ENCODE peak calls at places on chromosomes 11 and 22, in ten cellular contexts. One of them, this sample, is unnamed.

GRCh38 chr11:125433454-125434121 is 62.5 kb downstream of the FEZ1 start:
- DNase-seq in hepatocyte: peak; percentile 83
- DNase-seq in uterus: no peak
- DNase-seq in aorta: peak; percentile 64
- DNase-seq in IMR-90: peak; percentile 66
- DNase-seq in upper lobe of right lung: no peak
- DNase-seq in Peyer's patch: no peak
- DNase-seq in right cardiac atrium: peak; percentile 48
- DNase-seq in stomach: peak; percentile 29
- DNase-seq in astrocyte: peak; percentile 47
- DNase-seq in this sample: peak; percentile 92

GRCh38 chr11:86174101-86175046 is 70.2 kb upstream of the EED start:
- DNase-seq in hepatocyte: peak; percentile 67
- DNase-seq in Peyer's patch: peak; percentile 76
- DNase-seq in astrocyte: peak; percentile 100
- DNase-seq in stomach: peak; percentile 44
- DNase-seq in IMR-90: peak; percentile 99
- DNase-seq in uterus: peak; percentile 72
- DNase-seq in right cardiac atrium: peak; percentile 94
- DNase-seq in upper lobe of right lung: no peak
- DNase-seq in aorta: peak; percentile 93
- DNase-seq in this sample: peak; percentile 31

GRCh38 chr11:132056689-132057088 is 686.3 kb downstream of the NTM start:
- DNase-seq in IMR-90: peak; percentile 95
- DNase-seq in upper lobe of right lung: no peak
- DNase-seq in aorta: peak; percentile 61
- DNase-seq in Peyer's patch: no peak
- DNase-seq in right cardiac atrium: no peak
- DNase-seq in hepatocyte: peak; percentile 23
- DNase-seq in astrocyte: peak; percentile 95
- DNase-seq in stomach: no peak
- DNase-seq in uterus: no peak
- DNase-seq in this sample: no peak

GRCh38 chr22:23278883-23279675 is 98.8 kb downstream of the BCR start:
- DNase-seq in Peyer's patch: peak; percentile 61
- DNase-seq in IMR-90: no peak
- DNase-seq in uterus: peak; percentile 35
- DNase-seq in astrocyte: peak; percentile 39
- DNase-seq in upper lobe of right lung: peak; percentile 84
- DNase-seq in stomach: peak; percentile 92
- DNase-seq in right cardiac atrium: peak; percentile 50
- DNase-seq in hepatocyte: no peak
- DNase-seq in aorta: no peak
- DNase-seq in this sample: no peak

GRCh38 chr11:15038963-15039362 is 34.4 kb upstream of the CALCB start:
- DNase-seq in right cardiac atrium: no peak
- DNase-seq in aorta: no peak
- DNase-seq in Peyer's patch: no peak
- DNase-seq in astrocyte: no peak
- DNase-seq in stomach: no peak
- DNase-seq in IMR-90: peak; percentile 15
- DNase-seq in uterus: no peak
- DNase-seq in hepatocyte: no peak
- DNase-seq in upper lobe of right lung: no peak
- DNase-seq in this sample: no peak

GRCh38 chr22:45615364-45615763 is 56.3 kb upstream of the ATXN10 start:
- DNase-seq in uterus: no peak
- DNase-seq in hepatocyte: no peak
- DNase-seq in stomach: no peak
- DNase-seq in upper lobe of right lung: peak; percentile 7
- DNase-seq in IMR-90: no peak
- DNase-seq in aorta: no peak
- DNase-seq in right cardiac atrium: no peak
- DNase-seq in astrocyte: no peak
- DNase-seq in Peyer's patch: no peak
- DNase-seq in this sample: no peak

GRCh38 chr22:42895541-42895981 is 38.5 kb upstream of the ARFGAP3 start:
- DNase-seq in hepatocyte: no peak
- DNase-seq in right cardiac atrium: no peak
- DNase-seq in IMR-90: no peak
- DNase-seq in Peyer's patch: no peak
- DNase-seq in astrocyte: no peak
- DNase-seq in upper lobe of right lung: peak; percentile 79
- DNase-seq in uterus: no peak
- DNase-seq in stomach: no peak
- DNase-seq in aorta: no peak
- DNase-seq in this sample: no peak

GRCh38 chr11:32343325-32344008 is 91.9 kb downstream of the WT1 start:
- DNase-seq in upper lobe of right lung: no peak
- DNase-seq in uterus: no peak
- DNase-seq in Peyer's patch: no peak
- DNase-seq in hepatocyte: no peak
- DNase-seq in IMR-90: no peak
- DNase-seq in stomach: no peak
- DNase-seq in astrocyte: no peak
- DNase-seq in right cardiac atrium: no peak
- DNase-seq in aorta: no peak
- DNase-seq in this sample: no peak

GRCh38 chr11:93773045-93773477 is 11.0 kb upstream of the MED17 start:
- DNase-seq in IMR-90: no peak
- DNase-seq in Peyer's patch: no peak
- DNase-seq in uterus: no peak
- DNase-seq in upper lobe of right lung: no peak
- DNase-seq in aorta: no peak
- DNase-seq in hepatocyte: peak; percentile 16
- DNase-seq in stomach: no peak
- DNase-seq in right cardiac atrium: no peak
- DNase-seq in astrocyte: no peak
- DNase-seq in this sample: peak; percentile 88

GRCh38 chr22:36726007-36726380 is 22.4 kb upstream of the CACNG2 start:
- DNase-seq in aorta: no peak
- DNase-seq in hepatocyte: no peak
- DNase-seq in right cardiac atrium: no peak
- DNase-seq in IMR-90: no peak
- DNase-seq in upper lobe of right lung: peak; percentile 46
- DNase-seq in astrocyte: no peak
- DNase-seq in uterus: no peak
- DNase-seq in stomach: no peak
- DNase-seq in Peyer's patch: peak; percentile 22
- DNase-seq in this sample: peak; percentile 15

GRCh38 chr11:15816270-15816871 is 540.0 kb downstream of the SOX6 start:
- DNase-seq in hepatocyte: peak; percentile 24
- DNase-seq in aorta: peak; percentile 74
- DNase-seq in Peyer's patch: no peak
- DNase-seq in stomach: no peak
- DNase-seq in upper lobe of right lung: no peak
- DNase-seq in astrocyte: peak; percentile 88
- DNase-seq in right cardiac atrium: peak; percentile 18
- DNase-seq in IMR-90: peak; percentile 92
- DNase-seq in uterus: no peak
- DNase-seq in this sample: no peak

GRCh38 chr11:20049231-20049630 is 111.0 kb downstream of the DBX1 start:
- DNase-seq in uterus: peak; percentile 59
- DNase-seq in right cardiac atrium: no peak
- DNase-seq in Peyer's patch: no peak
- DNase-seq in astrocyte: peak; percentile 48
- DNase-seq in stomach: no peak
- DNase-seq in aorta: no peak
- DNase-seq in IMR-90: no peak
- DNase-seq in hepatocyte: no peak
- DNase-seq in upper lobe of right lung: no peak
- DNase-seq in this sample: peak; percentile 15

GRCh38 chr11:95968585-95968984 is 44.7 kb upstream of the MTMR2 start:
- DNase-seq in right cardiac atrium: no peak
- DNase-seq in astrocyte: no peak
- DNase-seq in Peyer's patch: no peak
- DNase-seq in uterus: no peak
- DNase-seq in aorta: no peak
- DNase-seq in stomach: no peak
- DNase-seq in upper lobe of right lung: no peak
- DNase-seq in hepatocyte: no peak
- DNase-seq in IMR-90: peak; percentile 12
- DNase-seq in this sample: no peak

GRCh38 chr11:69089258-69089657 is 40.5 kb downstream of the TPCN2 start:
- DNase-seq in upper lobe of right lung: no peak
- DNase-seq in astrocyte: peak; percentile 74
- DNase-seq in IMR-90: peak; percentile 89
- DNase-seq in right cardiac atrium: no peak
- DNase-seq in aorta: no peak
- DNase-seq in hepatocyte: no peak
- DNase-seq in Peyer's patch: no peak
- DNase-seq in stomach: peak; percentile 63
- DNase-seq in uterus: peak; percentile 33
- DNase-seq in this sample: no peak

DNA sequence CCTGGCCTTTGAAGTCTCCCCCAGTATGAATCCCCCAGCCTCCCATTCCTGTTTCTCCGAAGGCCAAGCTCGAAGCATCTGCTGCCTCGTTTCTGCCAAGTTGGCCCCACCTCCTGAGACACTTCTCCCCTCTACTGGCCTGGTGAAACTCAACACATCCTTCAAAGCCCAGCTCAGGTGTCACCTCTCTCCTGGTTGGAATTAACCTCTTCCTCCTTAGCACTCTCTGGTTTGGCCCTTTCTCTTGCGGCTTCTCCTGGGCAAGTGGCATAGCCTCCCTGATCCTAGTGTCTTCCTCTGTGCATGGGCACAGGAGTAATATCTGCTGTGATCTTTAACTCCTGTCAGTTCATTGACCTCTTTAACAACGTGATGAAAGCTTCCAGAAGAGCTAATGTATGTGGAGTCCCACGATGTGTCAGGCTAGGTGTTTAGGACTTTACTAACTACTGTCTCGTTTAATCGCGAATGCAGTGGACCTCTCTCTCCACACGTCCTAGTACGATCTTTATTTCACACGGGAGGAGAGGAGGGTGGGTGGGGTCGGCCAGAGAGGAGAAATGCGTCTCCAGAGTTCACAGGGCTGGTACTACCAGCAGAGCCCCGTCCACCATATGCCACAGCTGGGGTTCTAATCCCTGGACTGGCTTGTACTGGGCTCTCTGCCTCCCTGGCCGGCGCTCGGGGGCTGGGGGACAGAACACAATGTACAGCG is 824 bp upstream of the PTPRJ start:
- DNase-seq in astrocyte: no peak
- DNase-seq in stomach: no peak
- DNase-seq in IMR-90: no peak
- DNase-seq in right cardiac atrium: no peak
- DNase-seq in Peyer's patch: no peak
- DNase-seq in hepatocyte: no peak
- DNase-seq in uterus: no peak
- DNase-seq in aorta: no peak
- DNase-seq in upper lobe of right lung: no peak
- DNase-seq in this sample: peak; percentile 88
- H3K27ac ChIP-seq in astrocyte: peak overlapping the region; percentile 46
- H3K27ac ChIP-seq in stomach: peak overlapping the region; percentile 95
- H3K27ac ChIP-seq in IMR-90: peak overlapping the region; percentile 77
- H3K27ac ChIP-seq in right cardiac atrium: no peak overlapping the region
- H3K27ac ChIP-seq in Peyer's patch: peak overlapping the region; percentile 81
- H3K27ac ChIP-seq in hepatocyte: peak overlapping the region; percentile 88
- H3K27ac ChIP-seq in uterus: peak overlapping the region; percentile 55
- H3K27ac ChIP-seq in aorta: peak overlapping the region; percentile 34
- H3K27ac ChIP-seq in upper lobe of right lung: peak overlapping the region; percentile 66
- H3K27ac ChIP-seq in this sample: peak overlapping the region; percentile 66

DNA sequence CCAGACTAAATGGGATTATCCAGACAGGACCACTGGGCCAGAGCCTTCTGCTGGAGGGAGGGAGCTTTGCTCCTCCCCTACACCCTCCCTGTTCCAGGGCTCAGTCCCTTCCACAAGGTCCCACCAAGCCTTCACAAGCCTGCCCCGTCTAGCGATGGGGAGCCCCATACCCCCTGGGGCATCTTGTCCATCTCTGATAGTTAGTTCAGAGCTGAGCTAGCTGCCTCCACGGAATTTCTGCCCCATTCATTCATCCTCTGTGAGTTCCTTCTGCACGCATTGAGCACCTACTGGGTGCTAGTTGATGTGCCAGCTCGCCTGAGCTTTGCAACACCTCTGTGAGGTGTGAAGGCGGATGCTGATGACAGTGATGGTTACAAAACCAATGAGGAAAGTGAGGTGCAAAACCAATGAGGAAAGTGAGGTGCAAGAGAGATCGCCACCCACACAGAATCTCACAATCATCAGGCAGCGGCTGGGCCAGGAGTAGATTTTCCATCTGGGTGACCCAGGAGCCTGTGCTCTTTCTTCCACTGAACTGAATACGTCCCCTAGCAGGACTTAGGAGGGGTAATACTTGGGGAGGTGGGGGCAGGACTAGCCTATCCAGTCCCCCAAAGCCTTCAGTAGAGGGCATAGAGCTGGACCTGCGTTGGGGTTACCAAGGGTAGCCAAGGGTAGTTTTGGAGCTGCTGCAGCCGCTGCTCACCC is 21.5 kb upstream of the CBX7 start:
- DNase-seq in upper lobe of right lung: no peak
- DNase-seq in stomach: no peak
- DNase-seq in astrocyte: no peak
- DNase-seq in uterus: no peak
- DNase-seq in hepatocyte: no peak
- DNase-seq in IMR-90: no peak
- DNase-seq in right cardiac atrium: no peak
- DNase-seq in Peyer's patch: peak; percentile 61
- DNase-seq in aorta: no peak
- DNase-seq in this sample: peak; percentile 77
- H3K4me3 ChIP-seq in upper lobe of right lung: no peak overlapping the region
- H3K4me3 ChIP-seq in stomach: no peak overlapping the region
- H3K4me3 ChIP-seq in astrocyte: no peak overlapping the region
- H3K4me3 ChIP-seq in uterus: no peak overlapping the region
- H3K4me3 ChIP-seq in hepatocyte: no peak overlapping the region
- H3K4me3 ChIP-seq in IMR-90: no peak overlapping the region
- H3K4me3 ChIP-seq in right cardiac atrium: no peak overlapping the region
- H3K4me3 ChIP-seq in Peyer's patch: no peak overlapping the region
- H3K4me3 ChIP-seq in aorta: no peak overlapping the region
- H3K4me3 ChIP-seq in this sample: no peak overlapping the region

GRCh38 chr11:122220321-122220720 is 104.3 kb upstream of the BLID start:
- DNase-seq in aorta: no peak
- DNase-seq in hepatocyte: no peak
- DNase-seq in IMR-90: peak; percentile 63
- DNase-seq in uterus: no peak
- DNase-seq in upper lobe of right lung: no peak
- DNase-seq in right cardiac atrium: no peak
- DNase-seq in Peyer's patch: no peak
- DNase-seq in stomach: no peak
- DNase-seq in astrocyte: no peak
- DNase-seq in this sample: no peak
- H3K27ac ChIP-seq in aorta: no peak overlapping the region
- H3K27ac ChIP-seq in hepatocyte: no peak overlapping the region
- H3K27ac ChIP-seq in IMR-90: peak overlapping the region; percentile 80
- H3K27ac ChIP-seq in uterus: no peak overlapping the region
- H3K27ac ChIP-seq in upper lobe of right lung: no peak overlapping the region
- H3K27ac ChIP-seq in right cardiac atrium: no peak overlapping the region
- H3K27ac ChIP-seq in Peyer's patch: no peak overlapping the region
- H3K27ac ChIP-seq in stomach: no peak overlapping the region
- H3K27ac ChIP-seq in astrocyte: no peak overlapping the region
- H3K27ac ChIP-seq in this sample: no peak overlapping the region

DNA sequence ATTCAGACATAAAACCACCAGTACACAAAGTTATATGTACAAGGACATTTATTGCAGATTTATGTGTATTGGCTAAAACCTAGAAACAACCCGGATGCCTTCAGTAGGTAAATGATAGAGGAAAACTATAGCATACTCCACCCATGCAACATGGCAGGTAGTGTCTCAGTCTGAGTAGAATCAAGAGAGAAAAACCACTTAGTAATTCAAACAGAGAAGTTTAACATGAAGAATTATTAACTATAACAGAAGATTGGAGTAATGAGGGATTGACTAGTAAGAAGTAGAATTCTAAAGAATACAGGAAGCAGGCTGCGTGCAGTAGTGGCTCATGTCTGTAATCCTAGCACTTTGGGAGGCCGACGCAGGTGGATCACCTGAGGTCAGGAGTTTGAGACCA is 16.2 kb upstream of the SPTY2D1 start:
- DNase-seq in aorta: no peak
- DNase-seq in Peyer's patch: no peak
- DNase-seq in IMR-90: no peak
- DNase-seq in stomach: no peak
- DNase-seq in hepatocyte: no peak
- DNase-seq in astrocyte: no peak
- DNase-seq in uterus: no peak
- DNase-seq in right cardiac atrium: no peak
- DNase-seq in upper lobe of right lung: no peak
- DNase-seq in this sample: no peak
- H3K4me3 ChIP-seq in aorta: no peak overlapping the region
- H3K4me3 ChIP-seq in Peyer's patch: no peak overlapping the region
- H3K4me3 ChIP-seq in IMR-90: no peak overlapping the region
- H3K4me3 ChIP-seq in stomach: no peak overlapping the region
- H3K4me3 ChIP-seq in hepatocyte: no peak overlapping the region
- H3K4me3 ChIP-seq in astrocyte: no peak overlapping the region
- H3K4me3 ChIP-seq in uterus: no peak overlapping the region
- H3K4me3 ChIP-seq in right cardiac atrium: no peak overlapping the region
- H3K4me3 ChIP-seq in upper lobe of right lung: no peak overlapping the region
- H3K4me3 ChIP-seq in this sample: no peak overlapping the region

This sample was measured in endodermal cell.